ENCODE peak calls at places on chromosomes 6 and 20, in eight cellular contexts. L is fibroblast of pulmonary artery; S is NCI-H1092; X is CD4-positive, alpha-beta T cell; R is aorta; G is NCI-H1105; O is cerebellum; H is GM04503. Y is an unnamed sample.

GRCh38 chr6:56849876-56850275 is 105.0 kb upstream of the BEND6 start:
- DNase-seq in L (peak; percentile 39), S (no peak), X (no peak), R (no peak), G (no peak), O (peak; percentile 22), H (no peak), Y (peak; percentile 80)

GRCh38 chr6:73675466-73676098 is 20.4 kb upstream of the CD109 start:
- DNase-seq in L (peak; percentile 85), S (peak; percentile 36), X (peak; percentile 61), R (peak; percentile 74), G (peak; percentile 44), O (peak; percentile 49), H (no peak), Y (peak; percentile 86)

GRCh38 chr6:140319209-140319608 is 944.8 kb upstream of the CITED2 start:
- DNase-seq in L (peak; percentile 46), S (no peak), X (no peak), R (no peak), G (no peak), O (no peak), H (no peak), Y (peak; percentile 58)

GRCh38 chr6:15303162-15303919 is 57.5 kb downstream of the JARID2 start:
- DNase-seq in L (no peak), S (no peak), X (no peak), R (no peak), G (no peak), O (no peak), H (no peak), Y (no peak)

GRCh38 chr6:137401058-137401457 is 93.1 kb downstream of the OLIG3 start:
- DNase-seq in L (no peak), S (no peak), X (no peak), R (no peak), G (no peak), O (no peak), H (no peak), Y (no peak)

GRCh38 chr20:17468073-17468840 is 62.9 kb downstream of the BFSP1 start:
- DNase-seq in L (no peak), S (no peak), X (no peak), R (no peak), G (no peak), O (no peak), H (no peak), Y (no peak)

GRCh38 chr6:15008269-15008668 is 237.6 kb upstream of the JARID2 start:
- DNase-seq in L (no peak), S (no peak), X (no peak), R (no peak), G (no peak), O (no peak), H (no peak), Y (no peak)

GRCh38 chr6:148608211-148608951 is 138.4 kb upstream of the UST start:
- DNase-seq in L (peak; percentile 39), S (no peak), X (no peak), R (no peak), G (no peak), O (no peak), H (no peak), Y (peak; percentile 55)

GRCh38 chr20:33811763-33812672 is 870 bp downstream of the CHMP4B start:
- DNase-seq in L (peak; percentile 82), S (no peak), X (peak; percentile 16), R (peak; percentile 85), G (no peak), O (no peak), H (peak; percentile 64), Y (peak; percentile 78)

GRCh38 chr20:59159091-59159821 is 4.4 kb upstream of the ZNF831 start:
- DNase-seq in L (no peak), S (no peak), X (peak; percentile 65), R (no peak), G (no peak), O (no peak), H (no peak), Y (no peak)

GRCh38 chr20:45918182-45918737 is 6.3 kb upstream of the PLTP start:
- DNase-seq in L (peak; percentile 71), S (no peak), X (no peak), R (no peak), G (no peak), O (no peak), H (no peak), Y (peak; percentile 71)

GRCh38 chr6:56156643-56157042 is 90.7 kb downstream of the COL21A1 start:
- DNase-seq in L (no peak), S (no peak), X (no peak), R (no peak), G (no peak), O (no peak), H (no peak), Y (peak; percentile 49)

GRCh38 chr6:137903933-137904821 is 37.1 kb downstream of the TNFAIP3 start:
- DNase-seq in L (peak; percentile 47), S (no peak), X (no peak), R (no peak), G (no peak), O (no peak), H (no peak), Y (peak; percentile 53)

GRCh38 chr20:9535457-9535856 is 21.1 kb downstream of the LAMP5 start:
- DNase-seq in L (no peak), S (no peak), X (no peak), R (no peak), G (no peak), O (no peak), H (no peak), Y (no peak)

GRCh38 chr6:149565539-149566371 is 420 bp upstream of the GINM1 start:
- DNase-seq in L (peak; percentile 96), S (peak; percentile 92), X (peak; percentile 94), R (peak; percentile 95), G (peak; percentile 89), O (peak; percentile 97), H (peak; percentile 65), Y (peak; percentile 96)

GRCh38 chr6:34648808-34649207 is 47.8 kb downstream of the ILRUN start:
- DNase-seq in L (no peak), S (no peak), X (no peak), R (no peak), G (no peak), O (no peak), H (no peak), Y (no peak)

GRCh38 chr6:29792123-29793035 is 35.2 kb upstream of the HLA-G start:
- DNase-seq in L (peak; percentile 11), S (no peak), X (peak; percentile 72), R (peak; percentile 85), G (no peak), O (peak; percentile 7), H (no peak), Y (peak; percentile 21)

GRCh38 chr20:53652859-53653520 is 59.4 kb upstream of the ZNF217 start:
- DNase-seq in L (no peak), S (no peak), X (no peak), R (no peak), G (no peak), O (no peak), H (no peak), Y (peak; percentile 38)

GRCh38 chr20:20791664-20792568 is 79.5 kb upstream of the RALGAPA2 start:
- DNase-seq in L (no peak), S (no peak), X (no peak), R (no peak), G (no peak), O (no peak), H (no peak), Y (no peak)

GRCh38 chr6:139790527-139790926 is 416.1 kb upstream of the CITED2 start:
- DNase-seq in L (no peak), S (no peak), X (no peak), R (no peak), G (no peak), O (no peak), H (no peak), Y (no peak)

GRCh38 chr6:163346529-163346961 is 68.0 kb upstream of the QKI start:
- DNase-seq in L (no peak), S (no peak), X (no peak), R (no peak), G (no peak), O (no peak), H (no peak), Y (no peak)

GRCh38 chr6:79498842-79499241 is 38.4 kb downstream of the LCA5 start:
- DNase-seq in L (peak; percentile 3), S (no peak), X (no peak), R (no peak), G (no peak), O (no peak), H (no peak), Y (peak; percentile 4)

GRCh38 chr20:4022386-4023350 is 7.3 kb upstream of the RNF24 start:
- DNase-seq in L (no peak), S (no peak), X (no peak), R (no peak), G (no peak), O (no peak), H (no peak), Y (peak; percentile 53)

GRCh38 chr20:17849901-17850673 is 118.5 kb downstream of the SNX5 start:
- DNase-seq in L (peak; percentile 100), S (no peak), X (no peak), R (peak; percentile 93), G (no peak), O (peak; percentile 68), H (peak; percentile 99), Y (peak; percentile 99)